ENCODE peak calls at places on chromosomes 3 and 15, in four cellular contexts. G is K562, R is HCT116, U is HepG2. V is an unnamed sample.

GRCh38 chr3:174216019-174216418 is 643.1 kb upstream of the NAALADL2 start:
- DNase-seq in G (no peak), R (no peak), U (no peak), V (no peak)

GRCh38 chr3:113927556-113927955 is 20.3 kb upstream of the ZDHHC23 start:
- DNase-seq in G (no peak), R (no peak), U (no peak), V (no peak)

GRCh38 chr15:88954431-88955277 is 41.5 kb upstream of the MFGE8 start:
- DNase-seq in G (no peak), R (no peak), U (no peak), V (no peak)

GRCh38 chr15:66703540-66703941 is 1.5 kb downstream of the SMAD6 start:
- DNase-seq in G (no peak), R (no peak), U (no peak), V (peak; percentile 75)

GRCh38 chr3:172156309-172156998 is 117.1 kb downstream of the FNDC3B start:
- DNase-seq in G (no peak), R (peak; percentile 64), U (no peak), V (no peak)

GRCh38 chr15:75639191-75639708 is 774 bp downstream of the IMP3 start:
- DNase-seq in G (no peak), R (no peak), U (no peak), V (no peak)

GRCh38 chr3:38689774-38690173 is 40.3 kb upstream of the SCN5A start:
- DNase-seq in G (no peak), R (no peak), U (no peak), V (no peak)

GRCh38 chr3:124565013-124565412 is 165.2 kb upstream of the UMPS start:
- DNase-seq in G (peak; percentile 67), R (peak; percentile 69), U (peak; percentile 82), V (peak; percentile 84)

GRCh38 chr3:17749705-17750293 is 7.4 kb upstream of the TBC1D5 start:
- DNase-seq in G (no peak), R (no peak), U (no peak), V (no peak)

GRCh38 chr3:150062492-150062891 is 91.8 kb upstream of the PFN2 start:
- DNase-seq in G (no peak), R (no peak), U (no peak), V (no peak)

GRCh38 chr15:29813009-29813408 is 9.3 kb downstream of the TJP1 start:
- DNase-seq in G (no peak), R (no peak), U (no peak), V (no peak)

GRCh38 chr15:36814708-36815107 is 235.3 kb downstream of the CDIN1 start:
- DNase-seq in G (no peak), R (no peak), U (peak; percentile 89), V (no peak)

GRCh38 chr3:4884901-4885300 is 94.3 kb upstream of the BHLHE40 start:
- DNase-seq in G (no peak), R (no peak), U (no peak), V (no peak)

GRCh38 chr15:26013946-26014345 is 150.8 kb upstream of the ATP10A start:
- DNase-seq in G (no peak), R (no peak), U (no peak), V (no peak)

GRCh38 chr3:76547674-76548073 is 492.2 kb upstream of the ROBO2 start:
- DNase-seq in G (no peak), R (no peak), U (no peak), V (peak; percentile 59)

GRCh38 chr3:120683671-120684301 is 1.7 kb upstream of the HGD start:
- DNase-seq in G (no peak), R (no peak), U (no peak), V (no peak)

GRCh38 chr3:51712511-51712931 is 5.7 kb downstream of the GRM2 start:
- DNase-seq in G (no peak), R (no peak), U (no peak), V (peak; percentile 15)

GRCh38 chr3:104367000-104367399 is 999.7 kb upstream of the ALCAM start:
- DNase-seq in G (no peak), R (no peak), U (no peak), V (peak; percentile 16)

GRCh38 chr15:49865925-49866757 is 245.3 kb downstream of the DTWD1 start:
- DNase-seq in G (no peak), R (no peak), U (no peak), V (no peak)

GRCh38 chr3:130894873-130895330 is 1.0 kb downstream of the ATP2C1 start:
- DNase-seq in G (no peak), R (no peak), U (no peak), V (no peak)

GRCh38 chr3:10340476-10340875 is 19.6 kb upstream of the SEC13 start:
- DNase-seq in G (no peak), R (no peak), U (no peak), V (peak; percentile 11)

GRCh38 chr15:46365612-46366011 is 730.8 kb downstream of the SQOR start:
- DNase-seq in G (no peak), R (no peak), U (no peak), V (no peak)

GRCh38 chr15:69462030-69462492 is 9.4 kb downstream of the RPLP1 start:
- DNase-seq in G (no peak), R (no peak), U (no peak), V (peak; percentile 36)

GRCh38 chr3:194167873-194168272 is 31.9 kb downstream of the HES1 start:
- DNase-seq in G (no peak), R (no peak), U (no peak), V (no peak)

GRCh38 chr3:81920805-81921204 is 159.4 kb upstream of the GBE1 start:
- DNase-seq in G (no peak), R (no peak), U (no peak), V (peak; percentile 12)

GRCh38 chr3:154304116-154304786 is 20.0 kb downstream of the DHX36 start:
- DNase-seq in G (no peak), R (no peak), U (no peak), V (no peak)

GRCh38 chr3:43061101-43061895 is 44.6 kb downstream of the POMGNT2 start:
- DNase-seq in G (no peak), R (no peak), U (no peak), V (peak; percentile 36)
- TF ChIP-seq SIN3A in G (no peak), R (no peak), U (no peak), V (no peak)

GRCh38 chr15:43774062-43774461 is 2.7 kb downstream of the ELL3 start:
- DNase-seq in G (no peak), R (no peak), U (no peak), V (no peak)
- TF ChIP-seq YY1 in G (no peak), R (no peak), U (no peak), V (no peak)

GRCh38 chr3:119582178-119582577 is 2.9 kb downstream of the ADPRH start:
- DNase-seq in G (no peak), R (no peak), U (no peak), V (no peak)

GRCh38 chr3:119580148-119580760 is 962 bp downstream of the ADPRH start:
- DNase-seq in G (no peak), R (no peak), U (no peak), V (peak; percentile 22)

GRCh38 chr3:119585193-119585592 is 5.9 kb downstream of the ADPRH start:
- DNase-seq in G (no peak), R (no peak), U (no peak), V (no peak)

GRCh38 chr3:119575507-119575906 is 3.8 kb upstream of the ADPRH start:
- DNase-seq in G (no peak), R (no peak), U (no peak), V (no peak)

DNA sequence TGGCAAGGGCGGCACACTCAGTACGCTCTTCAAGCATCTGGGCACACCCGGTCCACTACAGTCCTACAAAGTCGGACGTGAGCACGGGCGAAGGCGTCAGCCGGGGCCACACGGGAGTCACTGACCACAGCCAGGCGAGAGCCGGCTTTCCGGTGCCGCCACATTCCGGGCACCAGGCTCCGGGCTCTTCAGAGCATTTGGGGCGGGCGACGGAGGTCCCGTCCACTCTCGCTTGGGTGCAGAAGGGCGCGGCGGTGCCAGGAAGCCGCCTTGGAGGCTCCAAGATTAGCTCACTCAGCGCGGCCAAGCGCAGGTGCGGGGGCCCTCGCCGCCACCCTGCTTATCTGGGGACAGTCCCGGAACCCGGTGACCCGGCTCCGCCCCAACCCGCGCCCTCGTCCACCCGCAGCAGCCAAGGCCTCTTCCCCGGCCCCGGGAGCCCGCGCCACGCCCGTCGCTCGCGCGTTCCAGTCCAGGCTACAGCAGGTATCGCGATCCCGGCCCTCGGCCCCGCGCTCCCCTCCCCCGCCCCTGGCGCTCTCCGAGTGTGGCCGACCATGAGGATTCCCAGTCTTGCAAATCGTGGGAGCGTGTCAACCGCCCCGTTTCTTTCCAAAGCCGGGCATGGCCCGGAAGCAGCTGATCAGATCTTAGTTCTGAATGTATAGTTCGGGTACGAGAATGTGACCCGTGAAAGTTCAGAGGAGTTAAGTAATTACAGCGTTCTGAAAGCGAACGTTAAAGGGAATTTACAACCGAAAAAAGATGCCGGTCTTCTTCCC is at the start of gene ADPRH:
- DNase-seq in G (peak; percentile 67), R (peak; percentile 27), U (no peak), V (peak; percentile 77)
- TF ChIP-seq SIN3A in G (no peak), R (no peak), U (no peak), V (no peak)

GRCh38 chr3:126972866-126973265 is 10.0 kb upstream of the PLXNA1 start:
- DNase-seq in G (no peak), R (no peak), U (no peak), V (no peak)
- TF ChIP-seq YY1 in G (no peak), R (no peak), U (no peak), V (no peak)

GRCh38 chr3:122533480-122533879 is 18.7 kb upstream of the KPNA1 start:
- DNase-seq in G (no peak), R (no peak), U (no peak), V (no peak)

GRCh38 chr3:122533931-122534334 is 19.2 kb upstream of the KPNA1 start:
- DNase-seq in G (peak; percentile 15), R (peak; percentile 78), U (no peak), V (no peak)

GRCh38 chr3:122535964-122536363 is 21.2 kb upstream of the KPNA1 start:
- DNase-seq in G (no peak), R (no peak), U (no peak), V (no peak)

GRCh38 chr3:122536634-122537033 is 21.9 kb upstream of the KPNA1 start:
- DNase-seq in G (no peak), R (no peak), U (no peak), V (no peak)
- TF ChIP-seq SIN3A in G (no peak), R (no peak), U (no peak), V (no peak)

GRCh38 chr15:47471020-47471419 is 246.3 kb upstream of the SEMA6D start:
- DNase-seq in G (no peak), R (no peak), U (no peak), V (no peak)
- TF ChIP-seq YY1 in G (no peak), R (no peak), U (no peak), V (no peak)

GRCh38 chr3:101518421-101518871 is 5.4 kb upstream of the SENP7 start:
- DNase-seq in G (no peak), R (no peak), U (peak; percentile 29), V (no peak)
- TF ChIP-seq SIN3A in G (no peak), R (no peak), U (no peak), V (no peak)

DNA sequence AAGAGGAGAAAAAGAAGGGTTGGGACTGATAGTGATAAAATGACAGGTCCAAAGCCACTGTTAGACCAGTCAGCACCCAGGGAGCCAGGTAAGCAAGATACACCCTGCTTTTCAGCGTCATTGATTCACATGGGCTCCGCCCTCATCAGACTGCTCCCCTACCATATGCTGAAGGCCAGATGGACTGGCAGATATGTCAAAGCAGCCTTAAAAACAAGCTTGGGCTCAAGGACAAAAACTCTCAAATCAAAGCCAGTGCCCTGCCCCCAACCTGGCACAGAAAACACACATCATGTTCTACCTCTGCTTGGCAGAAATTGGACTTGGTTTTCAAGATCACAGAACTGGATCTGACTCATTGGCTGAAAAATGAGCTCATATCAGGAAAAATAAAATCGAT is 33.4 kb downstream of the SH3BP5 start:
- DNase-seq in G (peak; percentile 74), R (no peak), U (no peak), V (no peak)
- TF ChIP-seq YY1 in G (no peak), R (no peak), U (no peak), V (no peak)